ENCODE peak calls at places on chromosomes 6 and 20, in seven cellular contexts. X is mesenchymal stem cell, O is mesendoderm, U is neuronal stem cell, A is IMR-90, B is trophoblast cell, J is H9. I is an unnamed sample.

GRCh38 chr6:73285674-73286283 is 22.8 kb upstream of the KHDC1 start:
- DNase-seq in X (peak), O (peak), U (no peak), A (peak), B (no peak), J (no peak), I (no peak)

GRCh38 chr20:23200914-23201313 is 114.8 kb upstream of the CD93 start:
- DNase-seq in X (no peak), O (peak), U (no peak), A (peak), B (peak), J (peak), I (peak)

GRCh38 chr20:4820833-4821518 is 99.3 kb downstream of the PRND start:
- DNase-seq in X (peak), O (no peak), U (no peak), A (peak), B (no peak), J (no peak), I (no peak)

GRCh38 chr6:6376845-6377244 is 56.4 kb upstream of the F13A1 start:
- DNase-seq in X (no peak), O (no peak), U (no peak), A (no peak), B (no peak), J (no peak), I (no peak)

GRCh38 chr6:16243055-16243454 is 4.7 kb downstream of the GMPR start:
- DNase-seq in X (no peak), O (no peak), U (no peak), A (peak), B (peak), J (no peak), I (no peak)

GRCh38 chr20:48371211-48371610 is 456.6 kb downstream of the PREX1 start:
- DNase-seq in X (no peak), O (no peak), U (no peak), A (no peak), B (no peak), J (no peak), I (no peak)

GRCh38 chr6:11424395-11425050 is 113.0 kb upstream of the TMEM170B start:
- DNase-seq in X (no peak), O (no peak), U (no peak), A (no peak), B (no peak), J (no peak), I (no peak)

GRCh38 chr6:89985744-89986493 is 91.7 kb downstream of the GJA10 start:
- DNase-seq in X (peak), O (no peak), U (peak), A (peak), B (no peak), J (no peak), I (no peak)

GRCh38 chr6:56311086-56311485 is 63.7 kb upstream of the COL21A1 start:
- DNase-seq in X (no peak), O (no peak), U (no peak), A (no peak), B (no peak), J (no peak), I (no peak)

GRCh38 chr20:35020108-35021031 is 64.7 kb downstream of the MYH7B start:
- DNase-seq in X (no peak), O (no peak), U (no peak), A (no peak), B (no peak), J (no peak), I (no peak)

GRCh38 chr6:4253604-4254211 is 118.3 kb upstream of the ECI2 start:
- DNase-seq in X (peak), O (no peak), U (no peak), A (peak), B (no peak), J (no peak), I (no peak)

GRCh38 chr20:57988422-57988821 is 240.0 kb downstream of the ANKRD60 start:
- DNase-seq in X (no peak), O (no peak), U (no peak), A (no peak), B (no peak), J (no peak), I (no peak)

DNA sequence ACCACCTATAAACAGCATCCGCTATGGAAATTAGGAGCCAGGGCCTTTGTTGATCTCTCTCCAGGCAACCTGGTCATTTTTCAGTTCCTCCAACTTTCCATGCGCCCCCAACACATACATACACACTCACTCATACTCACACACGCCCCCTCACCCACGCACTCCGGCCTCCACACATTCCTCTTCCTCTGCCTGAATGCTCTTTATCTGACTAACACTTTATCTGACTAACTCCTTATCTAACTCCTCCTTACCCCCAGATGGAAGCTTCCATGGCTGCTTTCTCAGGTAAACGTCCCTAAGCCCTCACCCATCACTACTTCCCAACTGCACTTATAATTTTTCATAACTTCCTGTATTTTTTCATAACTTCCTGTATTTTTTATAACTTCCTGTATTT is 17.4 kb downstream of the CASS4 start:
- DNase-seq in X (peak), O (no peak), U (no peak), A (peak), B (peak), J (no peak), I (no peak)
- H3K18ac ChIP-seq in X (no peak), O (no peak), U (no peak), A (peak), B (no peak), J (no peak), I (no peak)

GRCh38 chr6:168374051-168374502 is 54.5 kb upstream of the DACT2 start:
- DNase-seq in X (no peak), O (no peak), U (no peak), A (no peak), B (no peak), J (no peak), I (no peak)
- H3K18ac ChIP-seq in X (no peak), O (no peak), U (peak), A (no peak), B (no peak), J (no peak), I (no peak)

DNA sequence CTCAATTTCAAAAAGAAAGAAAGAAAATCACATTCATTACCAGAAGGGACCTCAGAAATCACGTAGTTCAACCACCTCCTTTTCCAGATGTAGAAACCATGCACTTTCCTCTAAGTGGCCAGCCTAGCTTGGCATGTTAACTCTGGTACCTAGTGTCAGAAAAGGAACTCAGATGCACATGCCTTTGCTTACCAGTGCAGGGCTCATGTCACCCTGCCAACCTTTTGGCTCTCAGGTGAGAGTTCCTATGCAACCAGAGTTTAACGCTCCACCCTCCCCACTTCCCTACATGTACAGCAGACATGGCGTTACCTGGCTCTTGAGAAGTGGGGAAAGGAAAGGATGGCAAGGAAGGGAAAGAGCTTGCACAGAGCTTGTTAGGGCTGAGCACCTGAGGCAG is 16.3 kb upstream of the IL17F start:
- DNase-seq in X (no peak), O (no peak), U (no peak), A (no peak), B (no peak), J (no peak), I (no peak)
- H3K18ac ChIP-seq in X (no peak), O (no peak), U (no peak), A (peak), B (no peak), J (no peak), I (no peak)

GRCh38 chr6:149480502-149481280 is 4.1 kb downstream of the ZC3H12D start:
- DNase-seq in X (no peak), O (no peak), U (no peak), A (no peak), B (no peak), J (no peak), I (no peak)
- H3K18ac ChIP-seq in X (no peak), O (no peak), U (peak), A (no peak), B (no peak), J (no peak), I (no peak)

DNA sequence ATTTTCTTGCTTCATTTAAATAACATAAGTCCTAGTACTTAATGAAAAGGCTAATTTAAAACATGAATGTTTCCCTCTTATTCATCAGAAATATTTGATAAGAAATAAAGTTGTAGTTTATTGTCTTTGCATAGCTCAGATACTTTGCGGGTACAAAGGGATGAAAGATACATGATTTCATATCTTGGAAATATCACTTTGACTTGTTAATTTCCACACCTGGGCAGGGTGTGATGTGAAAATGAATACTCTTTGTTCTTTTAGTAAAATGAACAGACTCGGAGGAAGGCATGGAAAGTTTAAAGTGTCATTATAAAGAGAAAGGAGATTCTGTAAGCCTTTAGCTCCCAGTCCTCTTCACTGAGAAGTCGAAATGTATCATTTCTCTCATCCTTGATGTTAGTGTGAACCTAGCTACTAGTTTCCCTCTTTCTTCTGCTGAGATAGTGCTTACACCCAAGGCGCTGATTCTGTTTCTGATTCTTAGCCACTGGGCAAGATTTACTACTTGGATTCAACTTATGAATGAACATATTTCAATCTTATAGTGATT is 36.7 kb upstream of the AKIRIN2 start:
- DNase-seq in X (no peak), O (no peak), U (no peak), A (no peak), B (no peak), J (no peak), I (no peak)
- H3K18ac ChIP-seq in X (no peak), O (no peak), U (no peak), A (no peak), B (no peak), J (no peak), I (no peak)

GRCh38 chr6:26594128-26594493 is 2.6 kb upstream of the ABT1 start:
- DNase-seq in X (no peak), O (no peak), U (no peak), A (no peak), B (no peak), J (no peak), I (no peak)

GRCh38 chr6:26593278-26594127 is 3.2 kb upstream of the ABT1 start:
- DNase-seq in X (no peak), O (no peak), U (no peak), A (no peak), B (no peak), J (no peak), I (peak)

GRCh38 chr6:26592649-26593048 is 4.1 kb upstream of the ABT1 start:
- DNase-seq in X (peak), O (no peak), U (no peak), A (no peak), B (no peak), J (no peak), I (no peak)

DNA sequence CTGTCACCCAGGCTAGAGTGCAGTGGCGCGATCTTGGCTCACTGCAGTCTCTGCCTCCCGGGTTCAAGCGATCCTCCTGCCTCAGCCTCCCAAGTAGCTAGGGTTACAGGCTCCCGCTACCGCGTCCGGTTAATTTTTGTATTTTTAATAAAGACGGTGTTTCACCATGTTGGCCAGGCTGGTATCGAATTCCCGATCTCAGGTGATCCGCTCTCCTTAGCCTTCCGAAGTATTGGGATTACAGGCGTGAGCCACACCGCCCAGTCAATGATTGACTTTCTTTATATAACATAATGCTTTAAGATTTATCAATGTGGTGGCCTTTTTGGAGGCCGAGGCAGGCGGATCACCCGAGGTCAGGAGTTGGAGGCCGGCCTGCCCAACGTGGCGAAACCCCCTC is 7.8 kb upstream of the ABT1 start:
- DNase-seq in X (no peak), O (no peak), U (no peak), A (no peak), B (no peak), J (no peak), I (no peak)
- H3K18ac ChIP-seq in X (no peak), O (no peak), U (no peak), A (no peak), B (no peak), J (no peak), I (no peak)

GRCh38 chr6:13357551-13358075 is 29.3 kb upstream of the TBC1D7 start:
- DNase-seq in X (no peak), O (no peak), U (no peak), A (peak), B (no peak), J (peak), I (no peak)

GRCh38 chr6:13359287-13359686 is 30.9 kb upstream of the TBC1D7 start:
- DNase-seq in X (no peak), O (no peak), U (no peak), A (no peak), B (no peak), J (no peak), I (no peak)

GRCh38 chr6:13355969-13356368 is 27.6 kb upstream of the TBC1D7 start:
- DNase-seq in X (no peak), O (no peak), U (no peak), A (peak), B (no peak), J (no peak), I (no peak)

GRCh38 chr6:13360671-13361540 is 32.6 kb upstream of the TBC1D7 start:
- DNase-seq in X (no peak), O (peak), U (no peak), A (no peak), B (no peak), J (no peak), I (no peak)

GRCh38 chr6:13358486-13358885 is 30.1 kb upstream of the TBC1D7 start:
- DNase-seq in X (no peak), O (no peak), U (no peak), A (no peak), B (no peak), J (no peak), I (no peak)
- H3K18ac ChIP-seq in X (no peak), O (no peak), U (no peak), A (no peak), B (no peak), J (no peak), I (no peak)